ENCODE peak calls at places on chromosomes 11 and 22, in seven cellular contexts. E is colonic mucosa, X is cardiac muscle cell, S is GM23248, Z is A549, Y is esophagus muscularis mucosa, P is HCT116. F is an unnamed sample. For H3K4me1, the result is how much of the 10 kb centered on the place peaks cover.

GRCh38 chr22:42281706-42282251 is 11.3 kb upstream of the TCF20 start:
- DNase-seq in Z (no peak), Y (no peak), X (no peak), S (no peak), P (no peak), E (no peak), F (no peak)

GRCh38 chr11:61686469-61686868 is 6.3 kb downstream of the DAGLA start:
- DNase-seq in E (no peak), Z (no peak), S (no peak), Y (no peak), P (no peak), X (no peak), F (no peak)

GRCh38 chr11:68118753-68119448 is 2.3 kb downstream of the CHKA start:
- DNase-seq in Z (no peak), Y (no peak), P (no peak), X (peak), S (no peak), E (no peak), F (no peak)

GRCh38 chr11:107973641-107974040 is 35.1 kb upstream of the CUL5 start:
- DNase-seq in Y (no peak), X (no peak), Z (no peak), E (no peak), S (no peak), P (no peak), F (no peak)

GRCh38 chr11:23509023-23509422 is 648.7 kb upstream of the CCDC179 start:
- DNase-seq in S (peak), E (no peak), Z (no peak), P (no peak), X (peak), Y (no peak), F (no peak)

GRCh38 chr11:105942951-105943350 is 79.1 kb downstream of the MSANTD4 start:
- DNase-seq in Y (no peak), S (no peak), Z (no peak), X (peak), E (no peak), P (no peak), F (no peak)

GRCh38 chr11:8263769-8264410 is at the start of gene LMO1:
- DNase-seq in X (peak), P (peak), S (peak), Y (no peak), E (peak), Z (peak), F (peak)

GRCh38 chr22:39173787-39174497 is 21.5 kb upstream of the CBX7 start:
- DNase-seq in Z (no peak), Y (no peak), E (no peak), P (no peak), S (peak), X (peak), F (no peak)

GRCh38 chr11:106276859-106277436 is 199.5 kb downstream of the AASDHPPT start:
- DNase-seq in P (no peak), S (no peak), X (peak), E (no peak), Z (no peak), Y (no peak), F (no peak)

GRCh38 chr11:28632338-28632737 is 524.1 kb downstream of the METTL15 start:
- DNase-seq in Z (peak), X (no peak), Y (no peak), E (no peak), S (peak), P (no peak), F (no peak)

GRCh38 chr11:85575388-85575787 is 51.8 kb downstream of the DLG2 start:
- DNase-seq in P (no peak), X (no peak), Y (no peak), Z (no peak), E (no peak), S (no peak), F (no peak)

GRCh38 chr22:17419348-17419747 is 50.1 kb downstream of the CECR2 start:
- DNase-seq in Y (no peak), X (no peak), E (no peak), P (no peak), Z (no peak), S (no peak), F (no peak)

GRCh38 chr11:117456027-117456720 is 128.5 kb downstream of the CEP164 start:
- DNase-seq in E (no peak), P (no peak), Y (no peak), Z (no peak), X (no peak), S (no peak), F (no peak)

GRCh38 chr22:38973289-38974169 is 8.6 kb upstream of the APOBEC3B start:
- DNase-seq in X (peak), E (peak), P (no peak), Y (peak), S (peak), Z (peak), F (no peak)

GRCh38 chr11:77776455-77776854 is 44.1 kb downstream of the RSF1 start:
- DNase-seq in Z (no peak), Y (no peak), S (peak), P (peak), E (no peak), X (peak), F (no peak)

GRCh38 chr11:119726585-119727522 is 2.1 kb downstream of the NECTIN1 start:
- DNase-seq in Y (no peak), E (no peak), P (no peak), X (no peak), Z (no peak), S (peak), F (no peak)

GRCh38 chr11:89293966-89294679 is 116.4 kb downstream of the TYR start:
- DNase-seq in Y (no peak), S (peak), P (no peak), E (no peak), X (peak), Z (no peak), F (no peak)

GRCh38 chr11:34632105-34632780 is 11.3 kb downstream of the EHF start:
- DNase-seq in E (no peak), P (no peak), X (no peak), Y (no peak), Z (no peak), S (peak), F (no peak)

GRCh38 chr11:11981840-11982239 is 26.6 kb downstream of the DKK3 start:
- DNase-seq in P (no peak), S (no peak), E (no peak), Y (no peak), X (no peak), Z (no peak), F (no peak)

GRCh38 chr22:29747832-29748231 is 19.0 kb downstream of the ZMAT5 start:
- DNase-seq in S (no peak), P (no peak), X (no peak), Z (no peak), E (no peak), Y (no peak), F (no peak)

GRCh38 chr11:21364866-21365624 is 695.7 kb downstream of the NELL1 start:
- DNase-seq in S (no peak), E (no peak), Y (no peak), X (no peak), P (no peak), Z (no peak), F (no peak)

GRCh38 chr22:49970528-49971231 is 10.1 kb downstream of the PIM3 start:
- DNase-seq in X (peak), S (peak), E (peak), Z (peak), Y (peak), P (peak), F (peak)

GRCh38 chr11:12222099-12222751 is 111.8 kb downstream of the MICAL2 start:
- DNase-seq in Z (no peak), S (no peak), Y (no peak), E (peak), P (no peak), X (peak), F (peak)

GRCh38 chr22:17748555-17749353 is 25.5 kb downstream of the BID start:
- DNase-seq in Y (no peak), Z (no peak), S (no peak), P (no peak), E (no peak), X (no peak), F (no peak)

GRCh38 chr11:11895672-11896071 is 53.9 kb downstream of the USP47 start:
- DNase-seq in P (no peak), X (peak), S (peak), Y (no peak), Z (no peak), E (no peak), F (no peak)

GRCh38 chr11:72446929-72447753 is 12.8 kb upstream of the CLPB start:
- DNase-seq in P (peak), X (peak), Y (no peak), E (no peak), S (peak), Z (peak), F (peak)

GRCh38 chr11:72658989-72659640 is 15.1 kb downstream of the PDE2A start:
- DNase-seq in Z (no peak), E (no peak), P (no peak), X (no peak), Y (no peak), S (no peak), F (no peak)

GRCh38 chr22:44574057-44574456 is 76.0 kb upstream of the RTL6 start:
- DNase-seq in P (peak), X (peak), Z (peak), S (peak), E (no peak), Y (no peak), F (no peak)

GRCh38 chr11:70241709-70242108 is 28.8 kb upstream of the PPFIA1 start:
- DNase-seq in E (no peak), P (no peak), X (no peak), Y (no peak), S (no peak), Z (no peak), F (no peak)

GRCh38 chr11:70243912-70244652 is 26.4 kb upstream of the PPFIA1 start:
- DNase-seq in Y (no peak), P (no peak), S (peak), Z (peak), X (peak), E (no peak), F (no peak)

GRCh38 chr11:70244698-70245097 is 25.8 kb upstream of the PPFIA1 start:
- DNase-seq in S (peak), Z (peak), P (no peak), E (no peak), Y (no peak), X (peak), F (no peak)

GRCh38 chr11:70242885-70243284 is 27.6 kb upstream of the PPFIA1 start:
- DNase-seq in Y (no peak), E (no peak), X (no peak), Z (no peak), P (no peak), S (no peak), F (no peak)

GRCh38 chr11:70240337-70240736 is 30.2 kb upstream of the PPFIA1 start:
- DNase-seq in S (no peak), P (no peak), X (no peak), Z (no peak), Y (no peak), E (no peak), F (no peak)
- H3K4me1 ChIP-seq in S (under half), P (under half), X (under half), Z (under half), Y (under half), E (under half), F (under half)

GRCh38 chr11:104624021-104624420 is 274.2 kb downstream of the CASP12 start:
- DNase-seq in X (no peak), P (no peak), Z (no peak), E (no peak), Y (no peak), S (no peak), F (no peak)
- H3K27ac ChIP-seq in X (no peak), P (no peak), Z (no peak), E (no peak), Y (no peak), S (no peak), F (no peak)

GRCh38 chr22:46008836-46009596 is 32.1 kb upstream of the WNT7B start:
- DNase-seq in E (no peak), P (no peak), Y (no peak), Z (no peak), S (no peak), X (no peak), F (no peak)
- H3K4me1 ChIP-seq in E (under half), P (under half), Y (half or more), Z (under half), S (under half), X (under half), F (half or more)

GRCh38 chr22:33192156-33192555 is 134.0 kb upstream of the SYN3 start:
- DNase-seq in S (no peak), X (no peak), Y (no peak), P (no peak), Z (no peak), E (no peak), F (no peak)

DNA sequence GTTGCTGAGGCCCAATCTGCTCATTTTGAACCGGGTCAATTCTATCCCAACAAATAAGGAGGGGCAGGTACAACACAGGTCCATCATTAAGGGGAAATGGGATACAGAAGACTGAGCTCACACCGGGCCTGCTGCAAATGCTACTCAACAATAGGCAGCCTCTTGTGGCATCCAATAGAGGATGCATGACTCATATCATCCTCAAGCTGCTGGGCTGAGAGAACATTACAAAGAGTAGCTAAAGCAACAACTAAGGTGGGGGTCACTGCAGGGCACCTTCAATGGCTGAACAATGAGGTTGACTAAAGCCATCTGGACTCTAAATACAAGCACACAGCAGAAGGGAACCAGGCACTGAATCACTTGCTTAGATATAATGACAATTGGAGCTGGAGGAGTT is 130.1 kb upstream of the SYN3 start:
- DNase-seq in X (peak), Y (no peak), E (no peak), Z (no peak), P (no peak), S (peak), F (no peak)
- H3K27ac ChIP-seq in X (no peak), Y (no peak), E (no peak), Z (no peak), P (no peak), S (no peak), F (no peak)

GRCh38 chr11:91846664-91847063 is 378.0 kb upstream of the FAT3 start:
- DNase-seq in E (no peak), S (no peak), Z (no peak), P (no peak), Y (no peak), X (no peak), F (no peak)
- H3K4me1 ChIP-seq in E (under half), S (under half), Z (under half), P (under half), Y (under half), X (under half), F (under half)

GRCh38 chr11:9717040-9717357 is 53.1 kb downstream of the SWAP70 start:
- DNase-seq in Z (no peak), P (no peak), Y (no peak), X (no peak), E (no peak), S (no peak), F (no peak)

GRCh38 chr11:9719949-9720646 is 56.2 kb downstream of the SWAP70 start:
- DNase-seq in X (peak), S (peak), E (no peak), P (no peak), Y (no peak), Z (no peak), F (no peak)

GRCh38 chr11:9717719-9718118 is 53.8 kb downstream of the SWAP70 start:
- DNase-seq in X (no peak), E (no peak), Y (no peak), P (no peak), S (peak), Z (no peak), F (no peak)

GRCh38 chr11:9714540-9714939 is 50.7 kb downstream of the SWAP70 start:
- DNase-seq in P (no peak), X (no peak), S (peak), Y (no peak), Z (no peak), E (no peak), F (no peak)

GRCh38 chr11:9716275-9717039 is 52.6 kb downstream of the SWAP70 start:
- DNase-seq in Y (no peak), X (peak), Z (no peak), E (no peak), S (peak), P (no peak), F (no peak)
- H3K27ac ChIP-seq in Y (peak), X (no peak), Z (peak), E (no peak), S (peak), P (no peak), F (peak)

DNA sequence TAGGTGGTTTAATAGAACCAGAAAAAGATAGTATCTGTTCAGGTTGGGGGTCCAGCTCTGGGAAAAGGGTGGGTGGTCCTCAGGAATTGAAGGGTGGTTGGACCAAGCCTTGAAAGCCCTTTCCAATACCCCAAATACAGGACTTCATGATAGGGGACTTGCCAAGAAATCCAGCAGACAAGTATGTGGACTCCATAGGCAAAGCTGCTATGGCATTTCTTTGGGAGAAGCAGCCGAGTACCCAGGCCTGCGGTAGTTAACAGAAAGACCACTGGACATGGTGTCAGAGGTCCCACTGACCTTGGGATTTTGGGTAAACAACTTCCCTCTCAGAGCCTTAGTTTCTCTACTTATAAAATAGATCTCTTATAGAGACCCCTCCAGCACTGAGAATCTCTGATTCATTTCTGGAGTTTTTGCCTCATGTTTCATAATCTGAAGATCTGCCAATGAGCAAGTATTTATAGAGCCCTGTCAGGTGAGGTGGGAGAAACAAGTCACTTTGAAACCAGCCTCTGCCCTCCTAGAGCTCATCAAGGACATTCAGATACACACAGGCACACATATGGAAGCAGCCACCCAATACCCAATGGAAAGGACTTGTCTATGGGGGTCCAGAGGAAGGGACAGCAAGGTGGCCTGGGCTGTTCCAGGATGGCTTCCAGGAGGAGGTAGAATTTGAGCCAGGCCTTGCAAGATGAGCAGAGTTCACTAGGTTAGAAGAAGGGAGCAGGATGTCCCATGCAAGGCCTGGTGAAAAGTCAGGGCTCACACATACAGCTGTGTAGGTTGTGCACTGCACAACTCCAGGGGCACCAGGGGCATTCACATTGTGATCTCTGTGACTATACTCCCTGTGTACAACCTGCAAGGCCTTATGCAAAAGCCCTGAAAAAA is 31.0 kb upstream of the ACCSL start:
- DNase-seq in E (no peak), P (no peak), Z (no peak), X (no peak), Y (peak), S (peak), F (no peak)
- H3K4me1 ChIP-seq in E (under half), P (under half), Z (under half), X (under half), Y (under half), S (under half), F (under half)

GRCh38 chr22:31250740-31251330 is 38.7 kb downstream of the LIMK2 start:
- DNase-seq in P (no peak), X (peak), Y (no peak), S (peak), Z (no peak), E (no peak), F (no peak)
- H3K27ac ChIP-seq in P (no peak), X (no peak), Y (no peak), S (no peak), Z (no peak), E (no peak), F (no peak)

GRCh38 chr22:40463727-40464126 is 93.3 kb downstream of the SGSM3 start:
- DNase-seq in X (no peak), E (no peak), S (no peak), Y (no peak), P (no peak), Z (no peak), F (no peak)
- H3K4me1 ChIP-seq in X (under half), E (under half), S (under half), Y (under half), P (under half), Z (under half), F (under half)